ENCODE peak calls at places on chromosome X, in four cellular contexts. S, R, A and N are unnamed samples.

GRCh38 chrX:6985537-6985936 is 162.0 kb upstream of the STS start:
- DNase-seq in S (no peak), R (no peak), A (no peak), N (no peak)

GRCh38 chrX:30141966-30142365 is 73.4 kb upstream of the MAGEB2 start:
- DNase-seq in S (no peak), R (peak; percentile 81), A (no peak), N (no peak)

GRCh38 chrX:147920161-147920666 is 8.5 kb downstream of the FMR1 start:
- DNase-seq in S (no peak), R (no peak), A (no peak), N (no peak)

GRCh38 chrX:78555401-78555980 is 103.6 kb downstream of the RTL3 start:
- DNase-seq in S (no peak), R (no peak), A (no peak), N (no peak)

GRCh38 chrX:10189317-10190268 is 32.8 kb downstream of the CLCN4 start:
- DNase-seq in S (no peak), R (peak; percentile 76), A (peak; percentile 64), N (peak; percentile 49)

GRCh38 chrX:68261060-68261672 is 172.1 kb downstream of the OPHN1 start:
- DNase-seq in S (no peak), R (no peak), A (no peak), N (no peak)

GRCh38 chrX:40380649-40381488 is 199.9 kb upstream of the ATP6AP2 start:
- DNase-seq in S (peak; percentile 50), R (no peak), A (peak; percentile 40), N (no peak)

GRCh38 chrX:14056201-14056600 is 26.5 kb upstream of the GEMIN8 start:
- DNase-seq in S (no peak), R (no peak), A (no peak), N (no peak)

GRCh38 chrX:12672362-12673106 is 118.7 kb upstream of the PRPS2 start:
- DNase-seq in S (no peak), R (no peak), A (no peak), N (no peak)

GRCh38 chrX:107227780-107228485 is 21.5 kb downstream of the DNAAF6 start:
- DNase-seq in S (no peak), R (no peak), A (no peak), N (no peak)

GRCh38 chrX:43676960-43677582 is 21.0 kb downstream of the MAOA start:
- DNase-seq in S (no peak), R (no peak), A (no peak), N (no peak)

GRCh38 chrX:7586126-7586525 is 256.8 kb upstream of the VCX start:
- DNase-seq in S (no peak), R (peak; percentile 46), A (no peak), N (no peak)

GRCh38 chrX:94455782-94456181 is 781.8 kb downstream of the FAM133A start:
- DNase-seq in S (no peak), R (no peak), A (no peak), N (no peak)

GRCh38 chrX:84223261-84223660 is 35.3 kb upstream of the RPS6KA6 start:
- DNase-seq in S (no peak), R (no peak), A (no peak), N (no peak)

DNA sequence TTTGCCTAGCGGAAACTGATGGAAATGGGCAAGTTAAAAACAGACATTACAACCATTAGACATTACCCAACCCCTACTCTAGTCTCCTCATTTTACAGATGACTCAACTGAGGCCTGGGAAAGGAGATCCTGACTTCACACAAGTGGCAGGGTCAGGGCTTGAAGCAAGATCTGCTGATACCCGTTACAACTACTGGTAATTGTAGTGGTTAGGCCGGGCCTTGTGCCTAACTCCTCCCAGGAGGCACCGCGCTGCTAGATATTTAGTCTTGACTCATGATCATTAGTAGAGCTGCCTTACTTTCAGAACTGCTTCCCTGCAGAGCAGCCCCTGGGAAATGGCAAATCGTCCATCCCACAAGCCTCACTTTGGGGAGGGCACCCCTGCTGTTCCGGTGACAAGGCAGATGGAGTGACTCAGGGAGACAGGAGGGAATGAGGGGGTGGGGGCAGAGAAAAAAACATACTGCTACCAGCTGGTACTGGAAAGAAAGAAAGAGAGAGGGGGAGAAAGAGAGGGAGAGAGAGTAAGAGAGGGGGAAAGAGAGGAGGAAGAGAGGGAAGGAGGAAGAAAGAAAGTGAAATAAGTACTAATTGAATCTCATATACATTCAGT is 12.2 kb downstream of the ARHGEF6 start:
- DNase-seq in S (no peak), R (no peak), A (peak; percentile 66), N (peak; percentile 22)
- H3K27ac ChIP-seq in S (peak overlapping the region; percentile 64), R (no peak overlapping the region), A (peak overlapping the region; percentile 94), N (peak overlapping the region; percentile 95)

GRCh38 chrX:71432733-71433132 is 66.6 kb downstream of the TAF1 start:
- DNase-seq in S (no peak), R (no peak), A (no peak), N (no peak)
- H3K27ac ChIP-seq in S (no peak overlapping the region), R (no peak overlapping the region), A (no peak overlapping the region), N (no peak overlapping the region)

DNA sequence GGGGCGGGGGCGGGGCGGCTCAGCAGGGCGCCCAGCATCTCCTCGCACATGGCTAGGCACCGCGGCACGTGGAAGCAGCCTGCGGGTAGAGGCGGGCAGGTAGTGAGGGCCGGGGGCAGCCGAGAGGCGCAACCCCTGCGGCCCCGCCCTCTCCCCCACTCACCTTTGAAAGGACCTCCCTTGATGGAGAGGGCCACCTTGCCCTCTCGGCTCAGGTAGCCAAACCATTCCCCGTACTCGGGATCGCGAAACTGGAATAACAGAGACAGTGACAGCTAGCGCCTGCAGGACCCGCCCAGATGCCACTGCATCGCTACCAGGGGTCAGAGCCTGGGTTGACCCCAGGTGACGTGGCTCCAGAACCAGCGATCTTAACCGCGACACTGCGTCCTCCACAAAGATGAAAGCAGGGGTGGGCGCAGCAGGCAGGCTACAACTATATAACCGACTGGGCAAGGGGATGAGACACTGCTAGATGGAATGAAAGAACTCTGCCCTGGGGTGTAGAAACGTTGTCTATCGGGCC is 552 bp upstream of the NAA10 start:
- DNase-seq in S (no peak), R (no peak), A (no peak), N (no peak)
- H3K27ac ChIP-seq in S (no peak overlapping the region), R (no peak overlapping the region), A (no peak overlapping the region), N (peak overlapping the region; percentile 82)

GRCh38 chrX:37796805-37797204 is 16.9 kb downstream of the CYBB start:
- DNase-seq in S (no peak), R (peak; percentile 39), A (peak; percentile 37), N (peak; percentile 13)

GRCh38 chrX:37800762-37801161 is 20.9 kb downstream of the CYBB start:
- DNase-seq in S (no peak), R (no peak), A (no peak), N (no peak)

GRCh38 chrX:37803057-37803456 is 23.2 kb downstream of the CYBB start:
- DNase-seq in S (no peak), R (no peak), A (no peak), N (no peak)

GRCh38 chrX:37796302-37796701 is 16.4 kb downstream of the CYBB start:
- DNase-seq in S (no peak), R (no peak), A (no peak), N (no peak)

GRCh38 chrX:37802028-37802427 is 22.2 kb downstream of the CYBB start:
- DNase-seq in S (no peak), R (no peak), A (no peak), N (no peak)
- H3K27ac ChIP-seq in S (no peak overlapping the region), R (no peak overlapping the region), A (no peak overlapping the region), N (no peak overlapping the region)

DNA sequence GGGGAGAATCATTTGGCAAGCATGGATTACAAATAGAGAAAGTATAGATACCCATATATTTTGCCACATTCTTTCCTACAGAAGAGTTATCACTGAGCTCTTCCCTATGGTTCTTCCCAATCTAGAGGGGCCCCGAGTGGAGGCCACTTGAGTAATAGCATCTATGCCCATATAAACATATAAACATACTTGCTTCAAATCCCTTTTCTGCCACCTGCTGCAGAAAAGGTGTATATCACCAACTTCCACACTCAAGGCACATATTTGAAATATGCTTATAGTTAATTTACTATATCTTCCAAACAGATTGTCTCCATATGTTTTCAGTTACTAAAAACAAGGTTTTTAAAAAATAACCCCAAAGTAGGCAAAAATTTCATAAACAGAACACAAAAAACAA is 642.8 kb upstream of the DIPK2B start:
- DNase-seq in S (no peak), R (peak; percentile 1), A (no peak), N (no peak)
- H3K27ac ChIP-seq in S (no peak overlapping the region), R (no peak overlapping the region), A (no peak overlapping the region), N (no peak overlapping the region)

GRCh38 chrX:152897216-152898144 is at the start of gene ZNF185:
- DNase-seq in S (no peak), R (peak; percentile 74), A (no peak), N (no peak)
- H3K27ac ChIP-seq in S (no peak within 1 kb of the TSS), R (no peak within 1 kb of the TSS), A (no peak within 1 kb of the TSS), N (no peak within 1 kb of the TSS)